ENCODE peak calls at places on chromosomes 16 and 17, in four cellular contexts. One of them, this sample, is unnamed.

GRCh38 chr16:3992297-3993051 is 112.0 kb upstream of the CREBBP start:
- DNase-seq in cardiac muscle cell: no peak
- DNase-seq in IMR-90: no peak
- DNase-seq in keratinocyte: no peak
- DNase-seq in this sample: no peak

GRCh38 chr17:76909971-76910760 is 42.0 kb downstream of the MGAT5B start:
- DNase-seq in cardiac muscle cell: peak; percentile 92
- DNase-seq in IMR-90: peak; percentile 41
- DNase-seq in keratinocyte: peak; percentile 13
- DNase-seq in this sample: peak; percentile 74

GRCh38 chr17:73865825-73866224 is 221.6 kb upstream of the SDK2 start:
- DNase-seq in cardiac muscle cell: no peak
- DNase-seq in IMR-90: no peak
- DNase-seq in keratinocyte: no peak
- DNase-seq in this sample: no peak

GRCh38 chr16:87383522-87384161 is at the start of gene FBXO31:
- DNase-seq in cardiac muscle cell: peak; percentile 93
- DNase-seq in IMR-90: peak; percentile 94
- DNase-seq in keratinocyte: peak; percentile 71
- DNase-seq in this sample: peak; percentile 90

GRCh38 chr16:57627184-57627871 is 1.1 kb upstream of the ADGRG1 start:
- DNase-seq in cardiac muscle cell: peak; percentile 52
- DNase-seq in IMR-90: peak; percentile 85
- DNase-seq in keratinocyte: no peak
- DNase-seq in this sample: no peak

GRCh38 chr17:7408341-7408740 is 696 bp downstream of the NLGN2 start:
- DNase-seq in cardiac muscle cell: no peak
- DNase-seq in IMR-90: no peak
- DNase-seq in keratinocyte: no peak
- DNase-seq in this sample: no peak

GRCh38 chr17:78839762-78840529 is 668 bp downstream of the USP36 start:
- DNase-seq in cardiac muscle cell: peak; percentile 48
- DNase-seq in IMR-90: peak; percentile 76
- DNase-seq in keratinocyte: no peak
- DNase-seq in this sample: peak; percentile 42

GRCh38 chr16:81029930-81030604 is 5.6 kb upstream of the ATMIN start:
- DNase-seq in cardiac muscle cell: no peak
- DNase-seq in IMR-90: no peak
- DNase-seq in keratinocyte: no peak
- DNase-seq in this sample: no peak

GRCh38 chr17:28716740-28717577 is 709 bp downstream of the RAB34 start:
- DNase-seq in cardiac muscle cell: peak; percentile 51
- DNase-seq in IMR-90: peak; percentile 19
- DNase-seq in keratinocyte: no peak
- DNase-seq in this sample: peak; percentile 79

GRCh38 chr17:15952916-15953865 is 8.3 kb downstream of the ADORA2B start:
- DNase-seq in cardiac muscle cell: no peak
- DNase-seq in IMR-90: no peak
- DNase-seq in keratinocyte: no peak
- DNase-seq in this sample: no peak

GRCh38 chr16:1770328-1771071 is 843 bp downstream of the NME3 start:
- DNase-seq in cardiac muscle cell: no peak
- DNase-seq in IMR-90: peak; percentile 47
- DNase-seq in keratinocyte: no peak
- DNase-seq in this sample: no peak

GRCh38 chr16:265002-265529 is 10.7 kb downstream of the RGS11 start:
- DNase-seq in cardiac muscle cell: no peak
- DNase-seq in IMR-90: no peak
- DNase-seq in keratinocyte: no peak
- DNase-seq in this sample: no peak

GRCh38 chr16:49348408-49349176 is 25.0 kb upstream of the C16orf78 start:
- DNase-seq in cardiac muscle cell: no peak
- DNase-seq in IMR-90: no peak
- DNase-seq in keratinocyte: no peak
- DNase-seq in this sample: peak; percentile 24

GRCh38 chr16:67192781-67193260 is 866 bp downstream of the E2F4 start:
- DNase-seq in cardiac muscle cell: no peak
- DNase-seq in IMR-90: no peak
- DNase-seq in keratinocyte: no peak
- DNase-seq in this sample: no peak

GRCh38 chr17:78933959-78934568 is 8.9 kb upstream of the TIMP2 start:
- DNase-seq in cardiac muscle cell: peak; percentile 46
- DNase-seq in IMR-90: peak; percentile 100
- DNase-seq in keratinocyte: no peak
- DNase-seq in this sample: peak; percentile 100

GRCh38 chr16:54073356-54073755 is 213.2 kb downstream of the IRX3 start:
- DNase-seq in cardiac muscle cell: no peak
- DNase-seq in IMR-90: no peak
- DNase-seq in keratinocyte: no peak
- DNase-seq in this sample: no peak

DNA sequence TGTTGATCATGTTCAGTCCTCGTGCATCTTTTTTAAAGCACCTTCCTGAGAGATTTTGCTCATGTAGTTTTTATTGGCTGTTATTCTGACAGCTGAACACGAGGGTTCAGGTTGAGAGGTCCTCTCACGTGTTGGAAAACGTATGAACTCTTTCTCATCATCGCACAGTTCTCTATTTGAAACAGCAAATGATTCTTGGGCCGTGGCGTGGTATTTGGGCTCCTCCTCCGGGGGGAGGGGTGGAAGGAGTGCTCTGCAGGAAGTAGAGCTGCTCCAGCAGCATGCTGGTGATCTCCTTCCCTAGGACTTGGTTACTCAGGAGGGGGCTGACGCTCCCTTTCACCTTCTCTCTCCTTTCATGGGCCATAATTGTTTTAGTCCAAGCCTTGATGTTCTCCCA is 70.4 kb downstream of the KSR1 start:
- DNase-seq in cardiac muscle cell: no peak
- DNase-seq in IMR-90: peak; percentile 61
- DNase-seq in keratinocyte: no peak
- DNase-seq in this sample: no peak
- H3K27ac ChIP-seq in cardiac muscle cell: no peak overlapping the region
- H3K27ac ChIP-seq in IMR-90: no peak overlapping the region
- H3K27ac ChIP-seq in keratinocyte: no peak overlapping the region
- H3K27ac ChIP-seq in this sample: no peak overlapping the region

DNA sequence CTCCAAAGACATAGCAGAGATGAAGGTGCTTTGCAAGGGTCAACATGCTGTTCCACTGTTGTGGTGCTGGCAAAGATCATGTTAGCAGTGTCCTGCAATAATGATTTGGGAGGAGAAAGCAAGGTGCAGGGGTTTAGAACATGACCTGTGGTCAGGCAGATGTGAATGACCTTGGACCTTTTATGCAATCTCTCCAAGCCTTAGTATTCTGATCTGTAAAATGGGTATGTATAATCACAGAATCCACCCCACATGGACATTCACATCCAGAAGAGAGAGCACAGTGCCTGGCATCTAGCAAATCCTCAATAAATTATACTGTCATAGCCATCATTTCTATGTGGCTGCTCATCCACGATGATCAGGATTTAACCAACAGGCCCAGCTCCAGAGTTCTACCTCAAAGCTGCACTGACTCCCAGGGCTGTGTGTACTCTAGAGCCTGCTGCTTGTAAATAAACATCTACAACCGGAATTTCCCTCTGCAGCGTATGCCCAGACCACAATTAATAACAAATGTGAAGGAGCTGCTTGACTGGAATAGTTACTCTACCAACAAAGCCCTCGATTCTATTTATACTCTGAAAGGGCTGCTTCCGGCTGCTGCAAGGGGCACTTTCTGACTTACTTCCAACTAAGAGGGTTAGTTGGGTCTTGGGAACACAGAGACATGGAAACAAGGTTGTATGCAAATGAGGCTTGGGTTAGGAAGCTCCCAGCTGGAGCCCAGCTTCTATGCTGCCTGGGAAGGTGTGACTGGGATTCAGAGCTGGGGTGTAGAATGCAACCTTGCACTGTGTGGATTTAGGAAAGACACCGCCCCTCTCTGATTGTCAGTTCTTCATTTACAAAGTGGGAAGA is 265.3 kb downstream of the XYLT1 start:
- DNase-seq in cardiac muscle cell: peak; percentile 56
- DNase-seq in IMR-90: peak; percentile 87
- DNase-seq in keratinocyte: no peak
- DNase-seq in this sample: no peak
- H3K27ac ChIP-seq in cardiac muscle cell: peak overlapping the region; percentile 33
- H3K27ac ChIP-seq in IMR-90: no peak overlapping the region
- H3K27ac ChIP-seq in keratinocyte: no peak overlapping the region
- H3K27ac ChIP-seq in this sample: no peak overlapping the region

GRCh38 chr17:797236-797635 is 15.1 kb downstream of the MRM3 start:
- DNase-seq in cardiac muscle cell: no peak
- DNase-seq in IMR-90: no peak
- DNase-seq in keratinocyte: no peak
- DNase-seq in this sample: no peak
- H3K27ac ChIP-seq in cardiac muscle cell: peak overlapping the region; percentile 3
- H3K27ac ChIP-seq in IMR-90: no peak overlapping the region
- H3K27ac ChIP-seq in keratinocyte: no peak overlapping the region
- H3K27ac ChIP-seq in this sample: no peak overlapping the region

DNA sequence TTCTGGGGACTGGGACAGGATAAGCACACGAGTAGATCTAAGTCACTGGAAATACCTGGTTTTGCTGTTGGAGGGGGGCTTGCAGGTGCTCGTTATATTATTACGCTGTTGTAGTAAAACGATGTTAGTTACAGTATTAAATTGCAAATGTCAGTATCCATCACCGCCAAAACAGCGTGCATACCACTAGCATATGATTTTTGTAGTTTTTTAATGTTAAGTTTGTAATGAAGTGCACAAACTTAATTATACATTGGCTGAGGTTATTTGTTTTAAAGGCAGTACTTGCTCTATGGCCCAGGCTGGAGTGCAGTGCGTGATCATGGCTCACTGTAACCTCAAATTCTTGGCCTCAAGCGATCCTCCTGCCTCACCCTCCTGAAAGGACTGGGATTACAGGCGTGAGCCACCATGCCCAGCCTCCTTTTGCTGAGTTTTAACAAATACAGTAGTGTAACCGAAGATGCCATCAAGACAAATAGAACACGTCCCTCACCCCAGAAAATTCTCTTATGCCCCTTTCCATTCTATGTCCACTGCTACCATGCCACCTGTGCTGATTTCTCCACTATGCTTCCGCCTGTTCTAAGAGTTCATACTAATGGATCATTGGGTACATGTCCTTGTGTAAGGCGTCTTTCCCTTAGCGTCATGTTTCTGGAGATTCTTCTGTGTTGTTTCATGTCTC is 20.7 kb upstream of the CSNK1D start:
- DNase-seq in cardiac muscle cell: no peak
- DNase-seq in IMR-90: peak; percentile 36
- DNase-seq in keratinocyte: no peak
- DNase-seq in this sample: no peak
- H3K27ac ChIP-seq in cardiac muscle cell: no peak overlapping the region
- H3K27ac ChIP-seq in IMR-90: peak overlapping the region; percentile 58
- H3K27ac ChIP-seq in keratinocyte: no peak overlapping the region
- H3K27ac ChIP-seq in this sample: no peak overlapping the region

DNA sequence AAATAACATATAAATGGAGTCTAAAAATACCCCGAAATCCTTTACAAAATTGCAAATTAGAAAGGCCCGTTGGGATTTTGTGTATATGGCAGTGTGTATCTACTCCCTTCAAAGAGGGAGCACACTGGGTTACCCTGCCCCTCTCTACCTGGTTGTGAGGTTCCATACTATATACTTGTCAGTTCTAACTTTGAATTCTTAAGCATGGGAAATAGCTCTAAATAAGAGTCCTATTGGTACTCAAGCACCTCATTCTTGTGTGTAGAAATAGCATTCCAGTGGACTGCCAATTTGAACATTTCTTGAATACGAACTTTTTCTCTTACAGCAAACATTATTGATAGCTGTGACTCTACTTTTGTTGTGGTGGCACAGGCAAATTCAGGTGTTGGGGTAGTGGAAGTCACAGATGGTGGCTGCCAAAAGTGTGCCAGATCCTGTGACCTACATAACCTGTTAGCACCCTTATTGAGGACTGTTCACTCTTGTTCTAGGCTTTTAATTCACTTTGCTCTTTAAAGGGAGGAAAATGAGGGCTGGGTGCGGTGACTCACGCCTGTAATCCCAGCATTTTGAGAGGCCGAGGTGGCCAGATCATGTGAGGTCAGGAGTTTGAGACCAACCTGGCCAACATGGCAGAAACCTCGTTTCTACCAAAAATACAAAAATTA is 16.1 kb downstream of the ESRP2 start:
- DNase-seq in cardiac muscle cell: no peak
- DNase-seq in IMR-90: no peak
- DNase-seq in keratinocyte: no peak
- DNase-seq in this sample: no peak
- H3K27ac ChIP-seq in cardiac muscle cell: no peak overlapping the region
- H3K27ac ChIP-seq in IMR-90: no peak overlapping the region
- H3K27ac ChIP-seq in keratinocyte: no peak overlapping the region
- H3K27ac ChIP-seq in this sample: no peak overlapping the region